ENCODE peak calls at places on chromosomes 1 and 21, in six cellular contexts. M is Peyer's patch, W is ovary, Z is dorsolateral prefrontal cortex, J is nephron progenitor cell, E is endothelial cell. R is an unnamed sample.

GRCh38 chr1:59232209-59232608 is 64.7 kb upstream of the FGGY start:
- DNase-seq in Z (no peak), E (no peak), J (no peak), W (no peak), M (no peak), R (no peak)

GRCh38 chr1:205329719-205330118 is 8.2 kb upstream of the NUAK2 start:
- DNase-seq in M (no peak), E (no peak), J (no peak), W (no peak), Z (no peak), R (no peak)

GRCh38 chr1:195053478-195053877 is 1554.8 kb downstream of the KCNT2 start:
- DNase-seq in Z (no peak), J (no peak), W (no peak), E (no peak), M (no peak), R (no peak)

GRCh38 chr1:90475623-90476022 is 241.5 kb downstream of the BARHL2 start:
- DNase-seq in Z (no peak), W (no peak), J (no peak), E (no peak), M (no peak), R (no peak)

GRCh38 chr1:18997508-18997907 is 41.0 kb upstream of the IFFO2 start:
- DNase-seq in J (no peak), W (no peak), Z (peak), M (no peak), E (no peak), R (no peak)

GRCh38 chr1:108569097-108569728 is 9.3 kb downstream of the EEIG2 start:
- DNase-seq in Z (no peak), W (no peak), E (no peak), J (no peak), M (no peak), R (no peak)

GRCh38 chr1:185648858-185649589 is 85.2 kb upstream of the HMCN1 start:
- DNase-seq in Z (no peak), J (no peak), E (no peak), M (no peak), W (no peak), R (no peak)

GRCh38 chr1:97210302-97210701 is 488.7 kb downstream of the PTBP2 start:
- DNase-seq in E (no peak), J (no peak), M (no peak), W (no peak), Z (no peak), R (no peak)

GRCh38 chr1:225638853-225639252 is 14.1 kb downstream of the ENAH start:
- DNase-seq in J (no peak), Z (no peak), M (no peak), W (no peak), E (no peak), R (no peak)

GRCh38 chr1:212909652-212910063 is 40.7 kb upstream of the VASH2 start:
- DNase-seq in W (no peak), E (no peak), J (no peak), M (no peak), Z (no peak), R (no peak)

GRCh38 chr1:162389971-162390370 is 8.4 kb downstream of the C1orf226 start:
- DNase-seq in E (no peak), M (peak), W (no peak), J (no peak), Z (no peak), R (no peak)

GRCh38 chr1:90386899-90387334 is 330.2 kb downstream of the BARHL2 start:
- DNase-seq in W (no peak), J (no peak), Z (no peak), E (no peak), M (no peak), R (no peak)

GRCh38 chr1:203206116-203206687 is 19.7 kb upstream of the CHI3L1 start:
- DNase-seq in Z (no peak), J (no peak), W (no peak), E (no peak), M (no peak), R (no peak)

GRCh38 chr1:153938996-153939395 is 7.5 kb downstream of the DENND4B start:
- DNase-seq in E (no peak), J (no peak), M (no peak), Z (no peak), W (no peak), R (no peak)

GRCh38 chr1:10161541-10162290 is 48.7 kb upstream of the KIF1B start:
- DNase-seq in J (no peak), M (no peak), Z (no peak), W (no peak), E (no peak), R (no peak)

GRCh38 chr1:48600182-48600581 is 128.2 kb upstream of the SPATA6 start:
- DNase-seq in J (no peak), W (no peak), M (no peak), Z (no peak), E (no peak), R (no peak)

GRCh38 chr1:218728994-218729393 is 383.9 kb downstream of the TGFB2 start:
- DNase-seq in M (no peak), Z (no peak), W (no peak), J (no peak), E (no peak), R (no peak)

GRCh38 chr1:117899801-117900200 is 29.6 kb downstream of the GDAP2 start:
- DNase-seq in M (no peak), W (no peak), E (no peak), J (no peak), Z (no peak), R (no peak)

GRCh38 chr1:39960461-39960958 is 5.6 kb downstream of the MFSD2A start:
- DNase-seq in E (no peak), M (peak), J (no peak), Z (no peak), W (no peak), R (peak)

GRCh38 chr1:147316968-147317367 is 74.5 kb downstream of the CHD1L start:
- DNase-seq in J (no peak), W (no peak), M (no peak), Z (no peak), E (no peak), R (no peak)

GRCh38 chr21:32099812-32100416 is 178.9 kb downstream of the MIS18A start:
- DNase-seq in W (no peak), J (no peak), Z (no peak), E (no peak), M (no peak), R (no peak)

GRCh38 chr1:172686143-172686542 is 27.2 kb downstream of the FASLG start:
- DNase-seq in M (no peak), Z (no peak), J (no peak), E (no peak), W (no peak), R (no peak)

GRCh38 chr1:234924450-234925355 is 203.9 kb downstream of the TOMM20 start:
- DNase-seq in M (peak), W (no peak), Z (no peak), J (no peak), E (no peak), R (no peak)

GRCh38 chr1:247740721-247741120 is 2.3 kb downstream of the OR14K1 start:
- DNase-seq in Z (no peak), E (no peak), W (no peak), M (no peak), J (no peak), R (no peak)

DNA sequence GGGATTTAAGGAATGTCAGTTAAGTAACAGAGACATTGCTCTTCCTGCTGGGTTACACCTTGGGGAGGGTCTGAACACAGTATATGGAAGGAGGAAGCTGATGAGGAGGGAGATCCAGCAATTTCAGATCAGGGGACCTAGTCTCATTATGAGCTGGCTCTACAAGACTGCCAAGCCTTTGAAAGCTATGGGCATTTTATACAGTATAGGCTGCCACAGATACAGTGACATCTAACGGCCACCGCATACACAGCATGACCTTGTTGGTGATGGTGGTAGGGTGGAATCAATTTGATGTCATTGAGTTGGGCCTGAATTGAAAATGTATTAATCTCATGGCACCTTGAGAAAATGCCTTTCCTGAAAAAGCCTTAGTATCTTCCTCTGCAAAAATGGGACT is 22.6 kb upstream of the ZP4 start:
- DNase-seq in M (no peak), E (no peak), W (no peak), Z (no peak), J (no peak), R (no peak)
- TF ChIP-seq CTCF in M (no peak), E (no peak), W (no peak), Z (no peak), J (no peak), R (no peak)

DNA sequence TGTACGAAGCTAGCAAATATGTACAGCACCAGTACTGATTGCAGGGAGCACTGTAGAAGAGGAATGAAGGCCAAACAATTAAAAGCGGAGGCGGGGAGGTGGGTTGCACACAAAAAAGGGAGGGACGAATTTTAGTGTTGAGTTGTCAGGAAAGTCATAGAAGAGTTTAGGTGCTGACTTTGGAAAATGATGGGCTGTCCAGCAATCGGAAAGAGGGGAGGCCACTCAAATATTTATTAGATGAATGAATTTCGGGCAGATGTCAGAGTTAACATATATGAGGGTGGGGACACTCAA is 537 bp upstream of the ANKRD13C start:
- DNase-seq in M (no peak), W (no peak), Z (no peak), J (no peak), E (no peak), R (no peak)
- TF ChIP-seq CTCF in M (no peak), W (no peak), Z (no peak), J (no peak), E (no peak), R (no peak)

GRCh38 chr1:160085686-160086089 is 4.3 kb downstream of the KCNJ9 start:
- DNase-seq in M (peak), E (peak), W (peak), J (peak), Z (peak), R (peak)
- TF ChIP-seq CTCF in M (peak), E (peak), W (peak), J (peak), Z (peak), R (peak)

GRCh38 chr1:67685067-67685557 is at the start of gene GADD45A:
- DNase-seq in Z (peak), E (peak), M (peak), W (peak), J (peak), R (peak)
- TF ChIP-seq CTCF in Z (peak), E (no peak), M (no peak), W (no peak), J (no peak), R (no peak)

DNA sequence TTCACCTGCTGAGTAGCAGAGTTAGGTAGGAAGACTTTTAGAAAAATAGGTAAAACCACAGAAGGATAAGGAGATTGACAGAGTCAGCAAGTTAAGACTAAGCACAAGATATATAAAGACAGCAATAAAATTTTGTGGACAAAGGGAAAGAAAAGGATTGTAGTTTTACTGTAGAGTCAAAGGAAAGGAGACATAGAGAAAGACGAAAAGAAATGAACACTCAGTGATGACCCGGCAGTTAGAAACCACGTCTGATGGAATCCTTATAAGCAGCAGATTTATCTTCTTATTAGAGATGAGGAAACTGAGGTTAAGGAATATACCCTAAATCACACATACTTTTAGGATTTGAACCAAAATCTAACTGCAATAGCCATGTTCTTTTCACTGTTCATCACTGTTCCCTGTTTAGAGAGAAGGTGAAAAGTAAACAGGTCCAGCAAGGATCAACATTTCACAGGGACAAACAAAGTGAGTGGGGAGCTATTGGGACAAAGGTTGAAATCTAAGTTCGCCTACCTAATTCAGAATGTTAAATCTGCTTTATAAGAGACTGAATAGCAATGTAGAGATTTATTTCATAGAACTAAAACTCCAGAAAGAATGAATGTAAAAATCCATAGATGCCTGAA is 6.8 kb downstream of the FRRS1 start:
- DNase-seq in Z (no peak), M (no peak), J (no peak), W (no peak), E (no peak), R (no peak)
- TF ChIP-seq CTCF in Z (no peak), M (no peak), J (no peak), W (no peak), E (no peak), R (no peak)

R was measured in GM13977.